ENCODE peak calls at places on chromosomes 7 and 10, in six cellular contexts. E is GM23338, U is WTC11, G is GM20000, X is kidney, K is WERI-Rb-1. F is an unnamed sample.

GRCh38 chr10:71390435-71390820 is 6.3 kb upstream of the CDH23 start:
- DNase-seq in K (no peak), E (no peak), X (no peak), U (no peak), G (no peak), F (no peak)

GRCh38 chr7:17489987-17490386 is 191.5 kb downstream of the AHR start:
- DNase-seq in K (no peak), X (no peak), U (no peak), E (no peak), G (no peak), F (no peak)

GRCh38 chr7:25759748-25760147 is 392.2 kb upstream of the NFE2L3 start:
- DNase-seq in X (no peak), E (peak), K (no peak), U (peak), G (no peak), F (no peak)

GRCh38 chr7:91473619-91474018 is 209.4 kb downstream of the FZD1 start:
- DNase-seq in K (no peak), X (no peak), U (no peak), E (no peak), G (no peak), F (no peak)

GRCh38 chr10:48234295-48234694 is 40.2 kb downstream of the FRMPD2 start:
- DNase-seq in E (no peak), U (no peak), X (no peak), G (no peak), K (no peak), F (no peak)

GRCh38 chr7:79452495-79453265 is 787 bp downstream of the MAGI2 start:
- DNase-seq in E (peak), X (peak), U (peak), K (peak), G (no peak), F (peak)

GRCh38 chr10:27240891-27241639 is 468 bp upstream of the ACBD5 start:
- DNase-seq in U (peak), X (peak), E (peak), G (peak), K (no peak), F (no peak)

GRCh38 chr7:30087371-30087770 is 47.4 kb upstream of the MTURN start:
- DNase-seq in X (no peak), E (no peak), U (no peak), K (no peak), G (peak), F (peak)

GRCh38 chr7:56483861-56484550 is 367.8 kb upstream of the NUPR2 start:
- DNase-seq in K (no peak), X (no peak), G (no peak), U (no peak), E (no peak), F (no peak)

GRCh38 chr7:39540320-39540719 is 25.9 kb upstream of the YAE1 start:
- DNase-seq in X (no peak), U (no peak), G (no peak), E (no peak), K (no peak), F (no peak)

GRCh38 chr7:343864-344607 is 54.1 kb downstream of the FOXL3 start:
- DNase-seq in K (no peak), X (no peak), G (no peak), U (no peak), E (no peak), F (no peak)

GRCh38 chr7:644381-645305 is 81.9 kb upstream of the DNAAF5 start:
- DNase-seq in G (no peak), X (no peak), K (no peak), E (no peak), U (no peak), F (no peak)

GRCh38 chr7:128829391-128830166 is 627 bp upstream of the FLNC start:
- DNase-seq in G (no peak), X (no peak), K (no peak), U (no peak), E (peak), F (peak)

GRCh38 chr10:131215776-131216175 is 95.7 kb downstream of the TCERG1L start:
- DNase-seq in X (peak), K (no peak), E (no peak), G (no peak), U (no peak), F (no peak)

GRCh38 chr7:34275629-34276028 is 370.3 kb downstream of the BMPER start:
- DNase-seq in X (no peak), K (no peak), G (no peak), U (no peak), E (no peak), F (no peak)

GRCh38 chr7:77413128-77413527 is 3.0 kb downstream of the GSAP start:
- DNase-seq in K (no peak), G (no peak), E (no peak), U (no peak), X (no peak), F (no peak)

GRCh38 chr7:148783801-148784527 is 85.3 kb downstream of the CUL1 start:
- DNase-seq in X (no peak), U (no peak), K (no peak), G (no peak), E (no peak), F (no peak)

GRCh38 chr7:18667466-18667865 is 171.9 kb downstream of the HDAC9 start:
- DNase-seq in E (peak), G (no peak), K (no peak), U (no peak), X (no peak), F (no peak)

GRCh38 chr7:6271091-6271658 is 1.2 kb downstream of the CYTH3 start:
- DNase-seq in E (peak), G (peak), X (no peak), U (peak), K (no peak), F (no peak)

GRCh38 chr7:133568544-133568943 is 315.7 kb downstream of the EXOC4 start:
- DNase-seq in E (no peak), U (no peak), G (no peak), X (no peak), K (no peak), F (no peak)

GRCh38 chr10:49841615-49842180 is 79.6 kb upstream of the OGDHL start:
- DNase-seq in X (no peak), K (no peak), U (no peak), G (no peak), E (no peak), F (no peak)

GRCh38 chr7:121908042-121908441 is 35.1 kb downstream of the PTPRZ1 start:
- DNase-seq in X (no peak), U (no peak), E (no peak), K (no peak), G (no peak), F (no peak)
- TF ChIP-seq CTCF in X (no peak), U (no peak), E (no peak), K (no peak), G (no peak), F (no peak)

DNA sequence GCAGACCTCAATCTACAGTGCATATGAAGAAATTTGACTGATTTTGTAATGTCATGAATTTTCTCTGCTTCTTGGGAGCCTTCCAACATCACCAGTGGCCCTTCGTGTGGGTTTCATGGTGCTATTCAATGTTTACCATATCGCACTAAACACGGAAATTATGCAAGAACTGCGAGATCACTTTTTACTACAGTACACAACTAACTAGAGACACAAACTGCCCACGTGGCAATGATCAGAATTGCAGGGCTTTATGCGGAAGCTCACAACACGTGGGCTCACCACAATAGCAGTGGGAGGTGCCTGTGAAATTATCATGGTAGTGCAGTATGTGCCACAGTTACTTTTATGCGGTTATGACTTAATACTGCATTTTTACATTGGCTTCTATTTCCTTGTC is 449.7 kb upstream of the KLF6 start:
- DNase-seq in K (no peak), X (no peak), E (no peak), U (no peak), G (no peak), F (no peak)
- TF ChIP-seq CTCF in K (no peak), X (no peak), E (no peak), U (no peak), G (no peak), F (no peak)

DNA sequence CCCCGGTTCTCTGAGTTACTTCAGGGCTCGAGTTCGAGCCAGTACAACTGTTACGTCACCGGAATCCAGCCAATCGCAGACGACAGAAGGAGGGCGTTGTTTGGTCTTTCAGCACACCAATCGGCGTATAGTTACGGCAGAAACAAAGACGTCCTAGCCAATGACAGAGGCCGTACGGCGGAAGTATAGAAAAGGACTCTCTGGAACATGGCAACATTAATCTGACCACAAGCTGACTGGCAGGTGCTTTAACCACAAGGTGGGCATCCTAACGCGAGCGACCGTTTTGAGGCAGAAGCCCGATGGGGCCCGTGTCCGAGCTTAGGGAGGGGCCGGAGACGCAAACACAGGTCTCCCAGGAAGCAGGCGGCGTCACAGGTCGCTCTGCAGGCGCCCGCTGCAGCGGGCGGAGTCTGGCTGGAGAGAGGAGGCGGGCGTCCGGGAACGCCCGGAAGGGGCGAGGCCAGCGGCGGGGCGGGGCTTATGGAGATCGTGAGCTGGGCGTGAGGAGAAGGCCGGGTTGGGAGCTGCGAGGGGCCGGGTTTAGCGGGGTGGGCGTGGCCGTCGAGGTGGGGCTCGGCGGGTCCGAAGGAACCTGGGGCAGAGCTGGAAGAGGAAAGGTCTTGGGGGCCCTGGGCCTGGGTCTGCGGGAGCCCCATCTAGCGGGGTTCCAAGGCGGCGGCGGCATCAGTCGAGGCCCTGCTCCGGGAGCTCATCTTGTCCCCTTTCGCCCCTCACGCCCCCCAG is at the start of gene MOSPD3:
- DNase-seq in G (peak), E (peak), X (peak), U (peak), K (peak), F (peak)
- TF ChIP-seq CTCF in G (no peak), E (no peak), X (no peak), U (no peak), K (no peak), F (no peak)

DNA sequence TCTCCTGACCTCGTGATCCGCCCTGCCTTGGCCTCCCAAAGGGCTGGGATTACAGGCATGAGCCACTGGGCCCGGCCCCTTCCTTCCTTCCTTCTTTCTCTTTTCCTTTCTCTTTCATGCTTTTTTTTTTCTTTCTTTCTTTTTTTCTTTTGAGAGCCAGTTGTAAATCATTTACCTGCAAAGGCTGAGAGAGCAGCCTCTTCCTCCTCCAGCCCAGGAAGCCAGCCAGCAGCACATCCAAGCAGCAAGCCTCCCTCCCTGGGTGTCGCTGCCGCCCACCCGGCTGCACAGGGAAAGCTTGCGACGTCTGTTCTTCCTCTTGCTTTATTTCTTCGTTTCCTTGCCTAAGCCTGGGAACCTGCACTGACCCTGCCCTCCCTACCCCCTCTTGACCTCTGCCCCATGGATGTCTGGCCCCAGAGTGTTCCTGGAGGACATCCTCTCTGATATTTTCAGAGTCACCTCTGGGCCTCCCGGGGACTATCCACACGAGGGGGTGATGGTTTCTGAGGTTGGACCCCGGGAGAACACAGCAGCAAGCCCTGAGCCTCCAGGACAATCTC is 62.8 kb upstream of the MYL10 start:
- DNase-seq in K (no peak), X (peak), U (no peak), E (no peak), G (peak), F (peak)
- TF ChIP-seq CTCF in K (no peak), X (no peak), U (no peak), E (no peak), G (no peak), F (no peak)

DNA sequence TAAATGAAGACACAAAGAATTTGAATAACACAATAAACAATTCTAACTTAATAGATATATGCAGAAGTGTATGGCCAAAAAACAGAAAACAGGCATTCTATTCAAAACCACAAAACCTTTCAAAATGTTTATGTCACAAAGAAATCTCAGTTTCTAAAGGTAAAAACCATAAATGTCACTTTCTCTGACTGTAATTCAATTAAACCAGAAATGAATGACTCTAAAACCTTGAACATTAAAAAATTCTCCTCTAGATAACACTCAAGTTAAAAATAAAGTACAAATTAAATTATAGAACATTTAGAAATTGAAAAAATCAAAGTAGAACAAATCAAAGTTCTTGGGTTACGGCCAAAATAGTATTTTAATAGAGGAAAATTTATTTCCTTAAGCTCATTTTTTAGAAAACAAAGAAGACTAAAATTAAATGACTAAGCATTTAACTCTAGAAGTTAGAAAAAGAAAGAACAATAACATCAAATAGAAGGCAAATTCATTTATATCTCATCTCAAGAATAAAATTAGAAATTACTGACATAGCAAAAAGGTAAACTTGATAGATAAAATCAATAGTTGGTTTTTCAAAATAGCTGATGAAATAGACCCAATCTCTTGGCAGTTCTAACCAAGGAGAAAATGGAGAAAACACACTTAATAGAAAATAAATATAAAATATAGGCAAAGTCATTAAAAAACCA is 198.8 kb downstream of the TEX36 start:
- DNase-seq in G (no peak), X (no peak), K (no peak), U (no peak), E (no peak), F (no peak)
- TF ChIP-seq CTCF in G (no peak), X (no peak), K (no peak), U (no peak), E (no peak), F (no peak)

GRCh38 chr10:15714847-15715246 is 4.9 kb downstream of the ITGA8 start:
- DNase-seq in G (no peak), E (no peak), X (no peak), K (no peak), U (no peak), F (no peak)

GRCh38 chr10:15715619-15716227 is 4.0 kb downstream of the ITGA8 start:
- DNase-seq in E (peak), X (no peak), K (peak), U (peak), G (no peak), F (no peak)

GRCh38 chr10:15710455-15710854 is 9.3 kb downstream of the ITGA8 start:
- DNase-seq in E (no peak), K (no peak), X (no peak), G (no peak), U (no peak), F (no peak)

GRCh38 chr10:15718495-15719061 is 1.1 kb downstream of the ITGA8 start:
- DNase-seq in X (no peak), U (no peak), K (no peak), E (peak), G (no peak), F (no peak)

DNA sequence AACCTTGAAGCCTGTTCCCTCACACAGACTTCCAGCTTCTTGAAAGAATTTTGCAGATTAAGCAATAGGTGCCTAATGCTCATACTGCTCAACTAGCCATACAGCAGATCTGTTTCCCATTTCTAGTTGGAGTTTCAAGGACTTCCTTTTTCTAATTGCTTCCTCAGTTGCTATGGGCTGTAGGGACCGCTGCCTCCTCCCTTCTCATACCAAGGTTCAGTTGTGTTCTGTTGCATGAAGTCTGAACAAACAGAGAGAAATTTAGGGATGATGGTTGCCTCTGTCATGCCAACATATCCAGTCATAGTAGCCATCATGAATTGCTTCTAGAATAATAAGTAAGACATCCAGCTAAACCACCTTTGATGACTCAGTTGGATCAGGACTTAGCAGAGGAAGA is 6.8 kb downstream of the ITGA8 start:
- DNase-seq in X (no peak), E (no peak), U (no peak), G (no peak), K (no peak), F (no peak)
- TF ChIP-seq CTCF in X (no peak), E (no peak), U (no peak), G (no peak), K (no peak), F (no peak)

GRCh38 chr10:116760919-116761318 is 18.6 kb upstream of the HSPA12A start:
- DNase-seq in E (no peak), K (no peak), G (no peak), X (no peak), U (no peak), F (no peak)
- TF ChIP-seq CTCF in E (no peak), K (no peak), G (no peak), X (no peak), U (no peak), F (no peak)

F was measured in GM13976.